ENCODE peak calls at places on chromosomes 12 and 14, in ten cellular contexts. A is T-helper 9 cell; K is Right ventricle myocardium superior; H is HTR-8/SVneo; O is cardiac muscle cell; T is substantia nigra; U is activated CD4-positive, CD25-positive, alpha-beta regulatory T cell treated with anti-CD3 and anti-CD28 coated beads, Interleukin-2, amount 50 U/mL, for 72 hours; P is stimulated activated CD8-positive, alpha-beta memory T cell treated with anti-CD3 and anti-CD28 coated beads, Interleukin-2, amount 100 ng/mL, for 1 hour; J is stimulated activated effector memory CD8-positive, alpha-beta T cell treated with anti-CD3 and anti-CD28 coated beads, Interleukin-12 subunit alpha, Interleukin-12 subunit beta, amount 100 ng/mL, for 72 hours; Y is activated T-cell treated with anti-CD3 and anti-CD28 coated beads, Interleukin-2, amount 50 U/mL, for 72 hours. N is an unnamed sample.

GRCh38 chr14:65704412-65704811 is 291.9 kb downstream of the FUT8 start:
- DNase-seq in A (no peak), K (no peak), H (no peak), O (peak; percentile 49), T (no peak), U (no peak), P (no peak), J (no peak), Y (no peak), N (no peak)

GRCh38 chr12:28869197-28869596 is 279.9 kb upstream of the FAR2 start:
- DNase-seq in A (no peak), K (no peak), H (no peak), O (peak; percentile 86), T (no peak), U (no peak), P (no peak), J (no peak), Y (no peak), N (no peak)

GRCh38 chr12:103680591-103681065 is 93.6 kb downstream of the STAB2 start:
- DNase-seq in A (no peak), K (peak; percentile 77), H (no peak), O (peak; percentile 84), T (no peak), U (no peak), P (no peak), J (no peak), Y (peak; percentile 9), N (peak; percentile 66)

GRCh38 chr14:78612666-78613065 is 442.5 kb downstream of the NRXN3 start:
- DNase-seq in A (no peak), K (no peak), H (no peak), O (no peak), T (no peak), U (no peak), P (no peak), J (no peak), Y (no peak), N (no peak)

GRCh38 chr12:34407813-34408212 is 385.5 kb downstream of the ALG10 start:
- DNase-seq in A (no peak), K (no peak), H (no peak), O (no peak), T (no peak), U (no peak), P (no peak), J (no peak), Y (no peak), N (no peak)

GRCh38 chr14:104350463-104351185 is 212.2 kb downstream of the KIF26A start:
- DNase-seq in A (no peak), K (peak; percentile 40), H (no peak), O (peak; percentile 21), T (peak; percentile 35), U (peak; percentile 21), P (no peak), J (no peak), Y (no peak), N (no peak)

GRCh38 chr12:53660064-53660463 is 15.8 kb downstream of the ATP5MC2 start:
- DNase-seq in A (no peak), K (peak; percentile 63), H (no peak), O (peak; percentile 78), T (no peak), U (no peak), P (no peak), J (no peak), Y (no peak), N (no peak)

GRCh38 chr14:70782361-70782760 is 27.0 kb downstream of the MAP3K9 start:
- DNase-seq in A (no peak), K (no peak), H (peak; percentile 92), O (no peak), T (no peak), U (no peak), P (no peak), J (no peak), Y (no peak), N (no peak)

GRCh38 chr14:37114039-37114438 is 58.4 kb downstream of the SLC25A21 start:
- DNase-seq in A (no peak), K (no peak), H (peak; percentile 40), O (no peak), T (no peak), U (no peak), P (no peak), J (no peak), Y (no peak), N (no peak)

GRCh38 chr12:93380480-93381121 is 2.9 kb downstream of the NUDT4 start:
- DNase-seq in A (no peak), K (no peak), H (no peak), O (peak; percentile 55), T (no peak), U (no peak), P (no peak), J (no peak), Y (no peak), N (no peak)

GRCh38 chr12:24833513-24833912 is 115.4 kb downstream of the BCAT1 start:
- DNase-seq in A (no peak), K (no peak), H (no peak), O (no peak), T (no peak), U (no peak), P (no peak), J (no peak), Y (no peak), N (no peak)

GRCh38 chr12:124210991-124211577 is 83.8 kb upstream of the RFLNA start:
- DNase-seq in A (no peak), K (no peak), H (no peak), O (no peak), T (no peak), U (no peak), P (no peak), J (no peak), Y (no peak), N (no peak)

GRCh38 chr12:64172143-64172970 is 49.7 kb downstream of the KICS2 start:
- DNase-seq in A (no peak), K (no peak), H (no peak), O (no peak), T (no peak), U (no peak), P (no peak), J (no peak), Y (no peak), N (no peak)

GRCh38 chr12:232731-233614 is 19.0 kb upstream of the SLC6A12 start:
- DNase-seq in A (no peak), K (no peak), H (no peak), O (no peak), T (no peak), U (no peak), P (no peak), J (no peak), Y (no peak), N (no peak)

GRCh38 chr12:109706747-109707469 is 6.7 kb upstream of the FAM222A start:
- DNase-seq in A (no peak), K (no peak), H (no peak), O (no peak), T (no peak), U (no peak), P (no peak), J (no peak), Y (no peak), N (no peak)

GRCh38 chr14:89013098-89013504 is 188.7 kb downstream of the TTC8 start:
- DNase-seq in A (no peak), K (no peak), H (peak; percentile 46), O (peak; percentile 50), T (no peak), U (no peak), P (no peak), J (no peak), Y (peak; percentile 7), N (no peak)

GRCh38 chr12:58540480-58541299 is 379.6 kb downstream of the LRIG3 start:
- DNase-seq in A (no peak), K (peak; percentile 69), H (no peak), O (peak; percentile 92), T (peak; percentile 43), U (no peak), P (no peak), J (no peak), Y (peak; percentile 35), N (peak; percentile 70)

GRCh38 chr12:45130881-45131281 is 80.0 kb upstream of the DBX2 start:
- DNase-seq in A (no peak), K (no peak), H (peak; percentile 56), O (peak; percentile 79), T (peak; percentile 4), U (no peak), P (peak; percentile 1), J (peak; percentile 59), Y (peak; percentile 58), N (no peak)

N was measured in left lung.